ENCODE peak calls at places on chromosomes 13 and 19, in ten cellular contexts. A, V, S, X, T, Y, Z, R, C and B are unnamed samples.

GRCh38 chr19:29810504-29810871 is 1.3 kb upstream of the CCNE1 start:
- DNase-seq in C (no peak), A (peak; percentile 25), X (no peak), T (no peak), S (no peak), Z (no peak), V (no peak), Y (peak; percentile 14), R (no peak), B (no peak)

GRCh38 chr19:54096642-54097106 is 3.9 kb downstream of the OSCAR start:
- DNase-seq in C (no peak), R (peak; percentile 19), T (no peak), V (peak; percentile 62), Y (peak; percentile 42), Z (no peak), X (no peak), A (no peak), S (no peak), B (peak; percentile 71)

GRCh38 chr19:54464624-54465266 is 1.2 kb upstream of the LENG9 start:
- DNase-seq in V (peak; percentile 98), A (peak; percentile 92), R (peak; percentile 69), C (peak; percentile 96), Z (peak; percentile 97), S (peak; percentile 92), X (peak; percentile 95), Y (peak; percentile 95), T (peak; percentile 95), B (peak; percentile 91)

GRCh38 chr13:72151241-72151640 is 284.2 kb upstream of the DACH1 start:
- DNase-seq in T (no peak), S (no peak), R (no peak), X (no peak), C (no peak), Z (no peak), Y (no peak), V (no peak), A (no peak), B (no peak)

GRCh38 chr19:55464669-55465068 is at the start of gene C19orf85:
- DNase-seq in R (no peak), C (no peak), T (no peak), V (no peak), Y (no peak), X (no peak), Z (no peak), A (no peak), S (no peak), B (no peak)

GRCh38 chr19:5484398-5485285 is 29.4 kb downstream of the ZNRF4 start:
- DNase-seq in R (no peak), C (no peak), S (peak; percentile 43), Y (no peak), T (peak; percentile 29), A (no peak), V (peak; percentile 27), Z (no peak), X (no peak), B (no peak)

GRCh38 chr13:111370570-111371150 is 50.2 kb downstream of the TEX29 start:
- DNase-seq in Z (peak; percentile 81), C (no peak), X (no peak), S (no peak), Y (no peak), A (no peak), T (no peak), V (no peak), R (no peak), B (no peak)

GRCh38 chr19:47228937-47229673 is 1.9 kb downstream of the BBC3 start:
- DNase-seq in Y (peak; percentile 29), R (no peak), X (no peak), A (no peak), T (no peak), V (no peak), Z (no peak), C (no peak), S (no peak), B (no peak)

GRCh38 chr19:17616961-17617806 is 61.7 kb downstream of the COLGALT1 start:
- DNase-seq in X (no peak), Z (no peak), Y (no peak), S (peak; percentile 60), R (peak; percentile 51), V (peak; percentile 94), A (no peak), T (no peak), C (no peak), B (no peak)

GRCh38 chr19:33430674-33431277 is 57.3 kb downstream of the CEBPG start:
- DNase-seq in A (peak; percentile 76), S (peak; percentile 83), T (peak; percentile 71), R (peak; percentile 22), V (peak; percentile 79), C (peak; percentile 88), X (no peak), Y (peak; percentile 67), Z (no peak), B (peak; percentile 61)

GRCh38 chr13:73480784-73481183 is 422.0 kb downstream of the KLF5 start:
- DNase-seq in T (no peak), R (no peak), X (no peak), A (no peak), Y (no peak), C (no peak), Z (no peak), S (no peak), V (no peak), B (no peak)

GRCh38 chr19:3178377-3178972 is at the start of gene S1PR4:
- DNase-seq in R (no peak), Z (no peak), V (no peak), T (no peak), C (no peak), S (no peak), Y (peak; percentile 33), X (no peak), A (no peak), B (peak; percentile 85)

GRCh38 chr19:19226204-19226603 is 14.4 kb downstream of the NCAN start:
- DNase-seq in S (no peak), Z (no peak), A (no peak), V (no peak), R (no peak), X (no peak), C (no peak), T (no peak), Y (no peak), B (no peak)

GRCh38 chr19:19224852-19225494 is 13.2 kb downstream of the NCAN start:
- DNase-seq in Z (no peak), Y (peak; percentile 82), A (peak; percentile 53), V (peak; percentile 96), X (no peak), C (peak; percentile 94), S (no peak), R (peak; percentile 85), T (peak; percentile 75), B (peak; percentile 81)

GRCh38 chr19:19224150-19224851 is 12.5 kb downstream of the NCAN start:
- DNase-seq in Y (no peak), S (peak; percentile 15), R (no peak), C (no peak), V (no peak), T (no peak), Z (no peak), X (no peak), A (no peak), B (no peak)

GRCh38 chr19:19223060-19223459 is 11.3 kb downstream of the NCAN start:
- DNase-seq in Y (no peak), Z (no peak), A (no peak), V (no peak), R (no peak), X (no peak), S (no peak), T (no peak), C (no peak), B (no peak)

GRCh38 chr19:19223636-19224035 is 11.9 kb downstream of the NCAN start:
- DNase-seq in V (no peak), C (no peak), Z (no peak), R (no peak), X (no peak), S (no peak), Y (no peak), T (no peak), A (no peak), B (no peak)
- H3K4me3 ChIP-seq in V (no peak overlapping the region), C (no peak overlapping the region), Z (no peak overlapping the region), R (no peak overlapping the region), X (no peak overlapping the region), S (no peak overlapping the region), Y (no peak overlapping the region), T (no peak overlapping the region), A (no peak overlapping the region), B (no peak overlapping the region)

DNA sequence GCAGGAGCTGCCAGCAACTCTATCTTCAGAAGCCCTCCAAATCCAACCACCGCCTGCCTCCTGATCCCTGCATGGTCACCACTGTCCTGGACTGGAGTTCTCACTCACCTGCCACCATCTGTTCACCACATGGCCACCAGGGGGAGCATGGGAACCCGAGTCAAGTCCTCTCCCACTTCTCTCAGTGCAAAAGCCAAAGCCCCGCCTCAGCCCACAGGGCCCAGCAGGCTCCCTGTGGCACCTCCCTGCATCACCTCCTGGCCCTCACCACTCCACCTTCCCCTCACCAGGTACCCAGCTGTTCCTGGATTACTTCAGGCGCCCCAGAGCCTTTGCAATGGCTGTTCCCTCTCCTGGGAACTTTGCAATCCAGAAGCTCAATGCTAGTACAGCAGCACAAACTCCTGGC is 5.3 kb downstream of the DHPS start:
- DNase-seq in S (peak; percentile 87), X (peak; percentile 91), Y (peak; percentile 86), A (peak; percentile 83), V (peak; percentile 96), R (peak; percentile 67), C (no peak), Z (peak; percentile 93), T (peak; percentile 85), B (peak; percentile 89)
- TF ChIP-seq POLR2AphosphoS5 in S (no peak), X (no peak), Y (no peak), A (peak; percentile 13), V (no peak), R (no peak), C (no peak), Z (no peak), T (no peak), B (peak; percentile 24)

GRCh38 chr19:51993422-51993821 is 6.8 kb upstream of the ZNF350 start:
- DNase-seq in Z (no peak), A (no peak), X (no peak), C (no peak), T (no peak), Y (no peak), R (no peak), V (no peak), S (no peak), B (no peak)

DNA sequence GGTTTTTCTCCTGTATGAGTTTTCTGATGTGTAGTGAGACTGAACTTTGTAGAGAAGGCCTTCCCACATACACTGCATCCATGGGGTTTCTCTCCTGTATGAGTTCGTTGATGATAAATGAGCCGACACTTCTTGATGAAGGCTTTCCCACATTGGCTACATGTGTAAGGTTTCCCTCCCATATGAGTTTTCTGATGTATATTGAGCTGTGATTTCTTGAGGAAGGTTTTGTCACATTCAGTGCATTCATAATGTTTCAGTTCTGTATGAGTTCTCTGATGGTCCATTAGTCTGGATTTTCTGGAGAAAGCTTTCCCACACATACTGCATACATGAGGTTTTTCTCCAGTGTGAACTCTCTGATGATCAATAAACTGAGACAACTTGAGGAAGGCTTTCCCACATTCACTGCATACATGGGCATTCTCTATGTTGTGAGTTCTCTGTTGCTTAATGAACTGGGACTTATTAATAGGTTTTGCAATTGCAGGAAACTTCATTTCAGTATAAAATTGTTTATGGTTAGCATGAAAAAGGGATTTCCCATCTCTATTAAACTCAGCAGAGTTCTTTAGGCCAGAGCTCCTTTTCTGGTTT is 7.5 kb upstream of the ZNF350 start:
- DNase-seq in V (no peak), R (no peak), Y (no peak), X (no peak), A (no peak), T (no peak), Z (no peak), S (no peak), C (no peak), B (no peak)
- H3K4me3 ChIP-seq in V (no peak overlapping the region), R (no peak overlapping the region), Y (no peak overlapping the region), X (no peak overlapping the region), A (no peak overlapping the region), T (no peak overlapping the region), Z (no peak overlapping the region), S (no peak overlapping the region), C (no peak overlapping the region), B (no peak overlapping the region)

GRCh38 chr13:67438465-67438864 is 208.3 kb upstream of the PCDH9 start:
- DNase-seq in X (no peak), T (no peak), Y (no peak), R (no peak), S (peak; percentile 7), Z (no peak), A (no peak), C (no peak), V (peak; percentile 18), B (no peak)
- TF ChIP-seq POLR2AphosphoS5 in X (no peak), T (no peak), Y (no peak), R (no peak), S (no peak), Z (no peak), A (no peak), C (no peak), V (no peak), B (no peak)